ENCODE peak calls at places on chromosomes 16 and 17, in six cellular contexts. One of them, this sample, is unnamed.

GRCh38 chr16:28108590-28109247 is 45.2 kb upstream of the GSG1L start:
- DNase-seq in tibial nerve: no peak
- DNase-seq in CD4-positive, CD25-positive, alpha-beta regulatory T cell: no peak
- DNase-seq in breast epithelium: no peak
- DNase-seq in lung: no peak
- DNase-seq in upper lobe of right lung: no peak
- DNase-seq in this sample: no peak

GRCh38 chr17:41973457-41973856 is 6.9 kb downstream of the CNP start:
- DNase-seq in tibial nerve: no peak
- DNase-seq in lung: no peak
- DNase-seq in upper lobe of right lung: no peak
- DNase-seq in breast epithelium: no peak
- DNase-seq in CD4-positive, CD25-positive, alpha-beta regulatory T cell: no peak
- DNase-seq in this sample: no peak

GRCh38 chr16:62870554-62870953 is 834.3 kb upstream of the CDH8 start:
- DNase-seq in tibial nerve: no peak
- DNase-seq in CD4-positive, CD25-positive, alpha-beta regulatory T cell: no peak
- DNase-seq in breast epithelium: no peak
- DNase-seq in lung: no peak
- DNase-seq in upper lobe of right lung: no peak
- DNase-seq in this sample: no peak

GRCh38 chr17:40810505-40810904 is 10.7 kb upstream of the KRT28 start:
- DNase-seq in CD4-positive, CD25-positive, alpha-beta regulatory T cell: no peak
- DNase-seq in lung: no peak
- DNase-seq in upper lobe of right lung: no peak
- DNase-seq in breast epithelium: no peak
- DNase-seq in tibial nerve: no peak
- DNase-seq in this sample: peak; percentile 70

GRCh38 chr17:30969989-30970680 is 704 bp upstream of the RNF135 start:
- DNase-seq in lung: no peak
- DNase-seq in tibial nerve: no peak
- DNase-seq in CD4-positive, CD25-positive, alpha-beta regulatory T cell: no peak
- DNase-seq in upper lobe of right lung: no peak
- DNase-seq in breast epithelium: no peak
- DNase-seq in this sample: no peak

GRCh38 chr17:59827721-59828477 is 64.8 kb downstream of the TUBD1 start:
- DNase-seq in breast epithelium: no peak
- DNase-seq in CD4-positive, CD25-positive, alpha-beta regulatory T cell: no peak
- DNase-seq in tibial nerve: no peak
- DNase-seq in lung: no peak
- DNase-seq in upper lobe of right lung: no peak
- DNase-seq in this sample: no peak

GRCh38 chr17:76243826-76244679 is 3.8 kb upstream of the RNF157 start:
- DNase-seq in tibial nerve: no peak
- DNase-seq in upper lobe of right lung: no peak
- DNase-seq in breast epithelium: no peak
- DNase-seq in CD4-positive, CD25-positive, alpha-beta regulatory T cell: no peak
- DNase-seq in lung: no peak
- DNase-seq in this sample: no peak

GRCh38 chr17:55420776-55421178 is 858 bp downstream of the MMD start:
- DNase-seq in tibial nerve: peak; percentile 23
- DNase-seq in breast epithelium: no peak
- DNase-seq in lung: peak; percentile 30
- DNase-seq in CD4-positive, CD25-positive, alpha-beta regulatory T cell: peak; percentile 27
- DNase-seq in upper lobe of right lung: peak; percentile 76
- DNase-seq in this sample: no peak

GRCh38 chr17:7233701-7234099 is 617 bp downstream of the DVL2 start:
- DNase-seq in breast epithelium: no peak
- DNase-seq in CD4-positive, CD25-positive, alpha-beta regulatory T cell: no peak
- DNase-seq in upper lobe of right lung: no peak
- DNase-seq in tibial nerve: no peak
- DNase-seq in lung: no peak
- DNase-seq in this sample: no peak

GRCh38 chr17:79035686-79036085 is 11.7 kb downstream of the C1QTNF1 start:
- DNase-seq in upper lobe of right lung: no peak
- DNase-seq in tibial nerve: no peak
- DNase-seq in lung: no peak
- DNase-seq in CD4-positive, CD25-positive, alpha-beta regulatory T cell: no peak
- DNase-seq in breast epithelium: no peak
- DNase-seq in this sample: no peak

GRCh38 chr17:79632432-79632735 is 21.5 kb upstream of the RBFOX3 start:
- DNase-seq in CD4-positive, CD25-positive, alpha-beta regulatory T cell: no peak
- DNase-seq in tibial nerve: no peak
- DNase-seq in lung: no peak
- DNase-seq in upper lobe of right lung: peak; percentile 19
- DNase-seq in breast epithelium: no peak
- DNase-seq in this sample: no peak

GRCh38 chr17:60145006-60145935 is 4.5 kb upstream of the CA4 start:
- DNase-seq in tibial nerve: no peak
- DNase-seq in CD4-positive, CD25-positive, alpha-beta regulatory T cell: no peak
- DNase-seq in breast epithelium: no peak
- DNase-seq in upper lobe of right lung: no peak
- DNase-seq in lung: no peak
- DNase-seq in this sample: no peak

GRCh38 chr16:55502801-55503366 is 6.0 kb upstream of the LPCAT2 start:
- DNase-seq in CD4-positive, CD25-positive, alpha-beta regulatory T cell: no peak
- DNase-seq in upper lobe of right lung: peak; percentile 84
- DNase-seq in breast epithelium: peak; percentile 68
- DNase-seq in tibial nerve: peak; percentile 96
- DNase-seq in lung: peak; percentile 79
- DNase-seq in this sample: peak; percentile 59

GRCh38 chr16:25064967-25065366 is 46.6 kb upstream of the LCMT1 start:
- DNase-seq in lung: no peak
- DNase-seq in tibial nerve: no peak
- DNase-seq in upper lobe of right lung: no peak
- DNase-seq in breast epithelium: no peak
- DNase-seq in CD4-positive, CD25-positive, alpha-beta regulatory T cell: no peak
- DNase-seq in this sample: no peak

GRCh38 chr17:7204335-7204734 is 15.3 kb downstream of the DLG4 start:
- DNase-seq in tibial nerve: no peak
- DNase-seq in breast epithelium: no peak
- DNase-seq in CD4-positive, CD25-positive, alpha-beta regulatory T cell: no peak
- DNase-seq in upper lobe of right lung: no peak
- DNase-seq in lung: no peak
- DNase-seq in this sample: no peak

GRCh38 chr17:31425646-31426045 is 34.2 kb downstream of the RAB11FIP4 start:
- DNase-seq in tibial nerve: no peak
- DNase-seq in CD4-positive, CD25-positive, alpha-beta regulatory T cell: no peak
- DNase-seq in breast epithelium: no peak
- DNase-seq in lung: no peak
- DNase-seq in upper lobe of right lung: no peak
- DNase-seq in this sample: no peak

GRCh38 chr17:14672830-14673229 is 371.9 kb downstream of the HS3ST3B1 start:
- DNase-seq in tibial nerve: no peak
- DNase-seq in lung: peak; percentile 46
- DNase-seq in breast epithelium: peak; percentile 25
- DNase-seq in upper lobe of right lung: no peak
- DNase-seq in CD4-positive, CD25-positive, alpha-beta regulatory T cell: no peak
- DNase-seq in this sample: no peak

GRCh38 chr16:79751785-79752184 is 151.2 kb upstream of the MAF start:
- DNase-seq in tibial nerve: peak; percentile 21
- DNase-seq in CD4-positive, CD25-positive, alpha-beta regulatory T cell: no peak
- DNase-seq in breast epithelium: peak; percentile 69
- DNase-seq in lung: peak; percentile 34
- DNase-seq in upper lobe of right lung: no peak
- DNase-seq in this sample: no peak

GRCh38 chr16:3095869-3096268 is 3.2 kb downstream of the ZSCAN10 start:
- DNase-seq in breast epithelium: no peak
- DNase-seq in upper lobe of right lung: no peak
- DNase-seq in tibial nerve: no peak
- DNase-seq in CD4-positive, CD25-positive, alpha-beta regulatory T cell: peak; percentile 49
- DNase-seq in lung: no peak
- DNase-seq in this sample: no peak

GRCh38 chr17:82582208-82582607 is 62.7 kb downstream of the FOXK2 start:
- DNase-seq in CD4-positive, CD25-positive, alpha-beta regulatory T cell: no peak
- DNase-seq in tibial nerve: no peak
- DNase-seq in upper lobe of right lung: no peak
- DNase-seq in breast epithelium: no peak
- DNase-seq in lung: no peak
- DNase-seq in this sample: no peak
- H3K36me3 ChIP-seq in CD4-positive, CD25-positive, alpha-beta regulatory T cell: peaks cover 31% of the 10 kb centered on the region
- H3K36me3 ChIP-seq in tibial nerve: peaks cover 59% of the 10 kb centered on the region
- H3K36me3 ChIP-seq in upper lobe of right lung: peaks cover 52% of the 10 kb centered on the region
- H3K36me3 ChIP-seq in breast epithelium: peaks cover 6% of the 10 kb centered on the region
- H3K36me3 ChIP-seq in lung: peaks cover 24% of the 10 kb centered on the region
- H3K36me3 ChIP-seq in this sample: peaks cover 1% of the 10 kb centered on the region

DNA sequence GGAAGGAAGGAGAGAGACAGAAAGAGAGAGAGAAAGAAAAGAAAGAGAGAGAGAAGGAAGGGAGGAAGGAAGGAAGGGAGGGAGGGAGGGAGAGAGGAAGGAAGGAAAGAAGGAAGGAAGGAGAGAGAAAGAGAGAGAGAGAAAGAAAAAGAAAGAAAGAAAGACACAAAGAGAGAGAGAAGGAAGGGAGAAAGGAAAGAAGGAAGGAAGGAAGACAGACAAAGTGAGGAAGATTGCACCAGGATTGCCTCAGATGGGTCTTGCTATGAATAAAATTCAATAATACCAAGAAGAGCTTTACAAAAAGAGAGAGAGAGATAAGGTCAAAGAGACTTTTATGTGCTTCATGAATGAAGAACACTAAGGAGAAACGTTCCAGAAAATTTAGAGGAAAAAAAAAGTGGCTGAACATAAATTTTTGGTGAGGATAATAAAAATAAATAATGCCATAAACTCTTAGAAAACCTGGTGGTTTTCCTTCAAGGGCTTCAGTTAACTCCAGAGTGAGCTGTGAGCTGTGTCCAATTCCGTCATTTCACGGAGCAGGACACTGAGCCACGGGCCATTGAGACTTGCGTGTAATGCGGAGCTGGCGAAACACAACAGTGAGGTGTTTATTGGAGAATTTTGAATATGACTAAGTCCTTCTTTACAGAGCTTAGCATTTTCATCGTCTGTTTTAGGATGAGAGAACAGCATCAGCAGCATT is 72.7 kb upstream of the TNRC6C start:
- DNase-seq in CD4-positive, CD25-positive, alpha-beta regulatory T cell: no peak
- DNase-seq in lung: no peak
- DNase-seq in breast epithelium: no peak
- DNase-seq in upper lobe of right lung: no peak
- DNase-seq in tibial nerve: no peak
- DNase-seq in this sample: no peak
- H3K36me3 ChIP-seq in CD4-positive, CD25-positive, alpha-beta regulatory T cell: no peaks in the 10 kb centered on the region
- H3K36me3 ChIP-seq in lung: no peaks in the 10 kb centered on the region
- H3K36me3 ChIP-seq in breast epithelium: no peaks in the 10 kb centered on the region
- H3K36me3 ChIP-seq in upper lobe of right lung: no peaks in the 10 kb centered on the region
- H3K36me3 ChIP-seq in tibial nerve: no peaks in the 10 kb centered on the region
- H3K36me3 ChIP-seq in this sample: no peaks in the 10 kb centered on the region

GRCh38 chr16:68342620-68343019 is 31.8 kb downstream of the PRMT7 start:
- DNase-seq in breast epithelium: no peak
- DNase-seq in CD4-positive, CD25-positive, alpha-beta regulatory T cell: no peak
- DNase-seq in lung: no peak
- DNase-seq in tibial nerve: no peak
- DNase-seq in upper lobe of right lung: no peak
- DNase-seq in this sample: no peak
- H3K36me3 ChIP-seq in breast epithelium: peaks cover 16% of the 10 kb centered on the region
- H3K36me3 ChIP-seq in CD4-positive, CD25-positive, alpha-beta regulatory T cell: peaks cover 77% of the 10 kb centered on the region
- H3K36me3 ChIP-seq in lung: peaks cover 57% of the 10 kb centered on the region
- H3K36me3 ChIP-seq in tibial nerve: peaks cover 94% of the 10 kb centered on the region
- H3K36me3 ChIP-seq in upper lobe of right lung: peaks cover 80% of the 10 kb centered on the region
- H3K36me3 ChIP-seq in this sample: peaks cover 3% of the 10 kb centered on the region

GRCh38 chr17:38877130-38877851 is 7.4 kb downstream of the LASP1 start:
- DNase-seq in breast epithelium: no peak
- DNase-seq in tibial nerve: no peak
- DNase-seq in lung: no peak
- DNase-seq in CD4-positive, CD25-positive, alpha-beta regulatory T cell: no peak
- DNase-seq in upper lobe of right lung: no peak
- DNase-seq in this sample: no peak
- H3K36me3 ChIP-seq in breast epithelium: no peaks in the 10 kb centered on the region
- H3K36me3 ChIP-seq in tibial nerve: peaks cover 21% of the 10 kb centered on the region
- H3K36me3 ChIP-seq in lung: peaks cover 18% of the 10 kb centered on the region
- H3K36me3 ChIP-seq in CD4-positive, CD25-positive, alpha-beta regulatory T cell: peaks cover 43% of the 10 kb centered on the region
- H3K36me3 ChIP-seq in upper lobe of right lung: peaks cover 34% of the 10 kb centered on the region
- H3K36me3 ChIP-seq in this sample: no peaks in the 10 kb centered on the region

GRCh38 chr17:28613916-28614315 is at the start of gene RSKR:
- DNase-seq in lung: no peak
- DNase-seq in tibial nerve: no peak
- DNase-seq in breast epithelium: no peak
- DNase-seq in CD4-positive, CD25-positive, alpha-beta regulatory T cell: no peak
- DNase-seq in upper lobe of right lung: no peak
- DNase-seq in this sample: no peak
- H3K36me3 ChIP-seq in lung: peaks cover 40% of the 10 kb centered on the region
- H3K36me3 ChIP-seq in tibial nerve: peaks cover 91% of the 10 kb centered on the region
- H3K36me3 ChIP-seq in breast epithelium: peaks cover 21% of the 10 kb centered on the region
- H3K36me3 ChIP-seq in CD4-positive, CD25-positive, alpha-beta regulatory T cell: peaks cover 49% of the 10 kb centered on the region
- H3K36me3 ChIP-seq in upper lobe of right lung: peaks cover 57% of the 10 kb centered on the region
- H3K36me3 ChIP-seq in this sample: peaks cover 1% of the 10 kb centered on the region

GRCh38 chr16:17448640-17449638 is 21.8 kb downstream of the XYLT1 start:
- DNase-seq in breast epithelium: no peak
- DNase-seq in CD4-positive, CD25-positive, alpha-beta regulatory T cell: no peak
- DNase-seq in upper lobe of right lung: peak; percentile 73
- DNase-seq in tibial nerve: no peak
- DNase-seq in lung: peak; percentile 36
- DNase-seq in this sample: no peak

GRCh38 chr16:17447273-17447672 is 23.5 kb downstream of the XYLT1 start:
- DNase-seq in tibial nerve: no peak
- DNase-seq in CD4-positive, CD25-positive, alpha-beta regulatory T cell: no peak
- DNase-seq in breast epithelium: no peak
- DNase-seq in lung: no peak
- DNase-seq in upper lobe of right lung: no peak
- DNase-seq in this sample: no peak

GRCh38 chr16:17446661-17447060 is 24.1 kb downstream of the XYLT1 start:
- DNase-seq in tibial nerve: no peak
- DNase-seq in upper lobe of right lung: no peak
- DNase-seq in CD4-positive, CD25-positive, alpha-beta regulatory T cell: no peak
- DNase-seq in lung: no peak
- DNase-seq in breast epithelium: no peak
- DNase-seq in this sample: no peak

GRCh38 chr16:17444658-17445057 is 26.1 kb downstream of the XYLT1 start:
- DNase-seq in tibial nerve: no peak
- DNase-seq in lung: no peak
- DNase-seq in CD4-positive, CD25-positive, alpha-beta regulatory T cell: no peak
- DNase-seq in breast epithelium: no peak
- DNase-seq in upper lobe of right lung: no peak
- DNase-seq in this sample: no peak

DNA sequence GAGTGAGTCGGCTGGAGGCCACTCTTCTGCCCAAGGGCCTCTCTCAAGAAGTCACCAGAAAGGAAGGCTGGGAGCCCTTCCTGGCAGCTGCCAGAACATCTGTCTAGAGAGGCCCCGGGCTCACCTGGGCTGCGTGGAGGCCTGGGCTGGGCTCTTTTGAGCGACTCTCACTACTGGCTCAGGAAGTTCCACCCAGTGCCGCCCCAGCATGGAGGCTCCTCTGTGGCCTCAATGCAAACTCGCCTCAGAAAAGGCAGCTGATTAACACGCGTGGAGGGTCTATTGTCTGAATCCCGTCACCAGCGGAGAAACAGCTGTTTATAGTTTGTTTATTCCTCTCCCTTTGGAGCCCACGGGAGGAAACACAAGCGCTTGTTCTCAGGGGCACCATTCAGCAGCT is 25.3 kb downstream of the XYLT1 start:
- DNase-seq in lung: no peak
- DNase-seq in upper lobe of right lung: no peak
- DNase-seq in breast epithelium: no peak
- DNase-seq in CD4-positive, CD25-positive, alpha-beta regulatory T cell: no peak
- DNase-seq in tibial nerve: no peak
- DNase-seq in this sample: no peak
- H3K36me3 ChIP-seq in lung: no peaks in the 10 kb centered on the region
- H3K36me3 ChIP-seq in upper lobe of right lung: no peaks in the 10 kb centered on the region
- H3K36me3 ChIP-seq in breast epithelium: no peaks in the 10 kb centered on the region
- H3K36me3 ChIP-seq in CD4-positive, CD25-positive, alpha-beta regulatory T cell: no peaks in the 10 kb centered on the region
- H3K36me3 ChIP-seq in tibial nerve: no peaks in the 10 kb centered on the region
- H3K36me3 ChIP-seq in this sample: no peaks in the 10 kb centered on the region

GRCh38 chr17:82487898-82488297 is 29.4 kb downstream of the NARF start:
- DNase-seq in breast epithelium: no peak
- DNase-seq in CD4-positive, CD25-positive, alpha-beta regulatory T cell: no peak
- DNase-seq in upper lobe of right lung: peak; percentile 83
- DNase-seq in lung: peak; percentile 68
- DNase-seq in tibial nerve: no peak
- DNase-seq in this sample: no peak
- H3K36me3 ChIP-seq in breast epithelium: no peaks in the 10 kb centered on the region
- H3K36me3 ChIP-seq in CD4-positive, CD25-positive, alpha-beta regulatory T cell: peaks cover 41% of the 10 kb centered on the region
- H3K36me3 ChIP-seq in upper lobe of right lung: peaks cover 55% of the 10 kb centered on the region
- H3K36me3 ChIP-seq in lung: peaks cover 46% of the 10 kb centered on the region
- H3K36me3 ChIP-seq in tibial nerve: peaks cover 67% of the 10 kb centered on the region
- H3K36me3 ChIP-seq in this sample: no peaks in the 10 kb centered on the region